ENCODE peak calls at places on chromosomes 2 and 18, in eight cellular contexts. C, T, G, W, V, A, O and Q are unnamed samples.

GRCh38 chr2:139165599-139165998 is 385.4 kb upstream of the NXPH2 start:
- DNase-seq in C (no peak), T (no peak), G (no peak), W (no peak), V (no peak), A (no peak), O (no peak), Q (no peak)

GRCh38 chr2:189082576-189082975 is 97.0 kb downstream of the COL5A2 start:
- DNase-seq in C (no peak), T (no peak), G (no peak), W (no peak), V (no peak), A (peak), O (no peak), Q (no peak)

GRCh38 chr2:40394597-40394996 is 57.3 kb downstream of the SLC8A1 start:
- DNase-seq in C (no peak), T (no peak), G (no peak), W (no peak), V (no peak), A (no peak), O (no peak), Q (no peak)

GRCh38 chr2:158232476-158232875 is 130.8 kb downstream of the UPP2 start:
- DNase-seq in C (no peak), T (no peak), G (no peak), W (no peak), V (no peak), A (no peak), O (no peak), Q (no peak)

GRCh38 chr2:164103271-164103670 is 367.5 kb upstream of the FIGN start:
- DNase-seq in C (no peak), T (no peak), G (no peak), W (no peak), V (no peak), A (no peak), O (no peak), Q (no peak)

GRCh38 chr2:56170536-56170935 is 13.3 kb upstream of the CCDC85A start:
- DNase-seq in C (no peak), T (no peak), G (no peak), W (no peak), V (no peak), A (peak), O (no peak), Q (no peak)

GRCh38 chr18:7618821-7619410 is 51.8 kb downstream of the PTPRM start:
- DNase-seq in C (no peak), T (no peak), G (no peak), W (no peak), V (no peak), A (no peak), O (no peak), Q (no peak)

GRCh38 chr2:45813003-45813601 is 161.6 kb downstream of the PRKCE start:
- DNase-seq in C (no peak), T (no peak), G (peak), W (no peak), V (no peak), A (peak), O (no peak), Q (no peak)

GRCh38 chr2:208643145-208643544 is 236.6 kb downstream of the PTH2R start:
- DNase-seq in C (no peak), T (no peak), G (no peak), W (no peak), V (no peak), A (no peak), O (no peak), Q (no peak)

GRCh38 chr2:187985923-187986322 is 305.8 kb upstream of the GULP1 start:
- DNase-seq in C (no peak), T (no peak), G (no peak), W (no peak), V (no peak), A (no peak), O (no peak), Q (no peak)

GRCh38 chr2:88129313-88129959 is 1.6 kb upstream of the FABP1 start:
- DNase-seq in C (no peak), T (no peak), G (no peak), W (no peak), V (no peak), A (no peak), O (no peak), Q (no peak)

GRCh38 chr18:13611058-13611615 is 115.2 kb downstream of the FAM210A start:
- DNase-seq in C (no peak), T (no peak), G (peak), W (peak), V (no peak), A (peak), O (no peak), Q (no peak)

GRCh38 chr18:49061906-49062831 is 111.4 kb upstream of the SMAD7 start:
- DNase-seq in C (no peak), T (no peak), G (no peak), W (no peak), V (no peak), A (no peak), O (no peak), Q (no peak)

GRCh38 chr2:145652992-145653545 is 1133.2 kb upstream of the ZEB2 start:
- DNase-seq in C (no peak), T (peak), G (no peak), W (no peak), V (no peak), A (peak), O (no peak), Q (peak)

GRCh38 chr2:197997083-197997541 is 192.7 kb downstream of the PLCL1 start:
- DNase-seq in C (no peak), T (no peak), G (no peak), W (no peak), V (no peak), A (no peak), O (peak), Q (no peak)

GRCh38 chr2:152820048-152820447 is 101.6 kb downstream of the ARL6IP6 start:
- DNase-seq in C (no peak), T (no peak), G (no peak), W (no peak), V (no peak), A (no peak), O (no peak), Q (no peak)

GRCh38 chr2:170503971-170504819 is 210.9 kb upstream of the SP5 start:
- DNase-seq in C (no peak), T (no peak), G (no peak), W (no peak), V (no peak), A (no peak), O (no peak), Q (no peak)

GRCh38 chr2:55105456-55105855 is 55.2 kb upstream of the RTN4 start:
- DNase-seq in C (no peak), T (no peak), G (no peak), W (no peak), V (no peak), A (no peak), O (no peak), Q (no peak)

GRCh38 chr2:117615106-117615505 is 199.4 kb upstream of the DDX18 start:
- DNase-seq in C (no peak), T (no peak), G (no peak), W (no peak), V (no peak), A (no peak), O (no peak), Q (no peak)

DNA sequence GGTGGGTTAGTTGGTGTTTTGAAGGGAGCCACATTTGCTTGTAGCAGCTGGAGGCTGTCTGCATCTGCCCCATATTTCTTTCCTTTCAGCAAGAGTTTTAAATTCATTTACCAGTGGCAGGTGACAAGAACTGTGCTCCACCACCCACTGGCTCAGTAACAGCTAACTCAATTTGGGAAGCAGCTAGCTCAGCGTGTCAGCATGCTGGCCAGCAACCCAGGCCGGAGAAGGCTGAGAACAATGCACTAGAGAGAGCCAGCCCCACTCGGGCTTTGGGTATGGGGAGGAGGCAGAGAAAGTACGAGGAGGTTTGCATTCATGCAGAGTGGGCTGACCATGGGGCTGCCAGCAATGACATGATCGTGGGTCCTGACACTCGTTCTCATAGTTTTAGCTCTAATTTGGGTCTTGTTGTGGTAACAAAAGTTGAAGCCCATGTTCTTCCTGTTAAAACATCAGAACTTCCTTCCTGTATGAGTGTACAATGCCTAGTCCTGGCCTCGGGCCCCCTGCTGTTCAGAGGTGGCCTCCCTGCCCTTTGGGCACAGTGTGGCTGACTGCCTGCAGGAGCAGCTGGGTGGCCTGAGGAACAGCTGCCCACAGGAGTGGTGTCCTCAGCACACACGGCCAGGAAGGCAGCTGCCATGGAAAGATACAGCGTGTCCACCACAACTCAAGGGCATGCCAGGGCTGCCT is 23.0 kb downstream of the CDC42EP3 start:
- DNase-seq in C (peak), T (no peak), G (peak), W (peak), V (no peak), A (no peak), O (no peak), Q (no peak)
- TF ChIP-seq CTCF in C (no peak), T (peak), G (peak), W (peak), V (peak), A (no peak), O (peak), Q (no peak)

GRCh38 chr2:96512341-96512740 is 7.2 kb upstream of the NEURL3 start:
- DNase-seq in C (no peak), T (no peak), G (no peak), W (no peak), V (no peak), A (no peak), O (no peak), Q (no peak)

GRCh38 chr2:96511851-96512250 is 6.7 kb upstream of the NEURL3 start:
- DNase-seq in C (no peak), T (no peak), G (no peak), W (no peak), V (no peak), A (no peak), O (no peak), Q (no peak)

GRCh38 chr2:96517079-96517478 is 11.9 kb upstream of the NEURL3 start:
- DNase-seq in C (no peak), T (no peak), G (no peak), W (no peak), V (no peak), A (no peak), O (no peak), Q (no peak)

GRCh38 chr2:96510931-96511595 is 5.9 kb upstream of the NEURL3 start:
- DNase-seq in C (no peak), T (no peak), G (no peak), W (no peak), V (no peak), A (no peak), O (no peak), Q (no peak)

DNA sequence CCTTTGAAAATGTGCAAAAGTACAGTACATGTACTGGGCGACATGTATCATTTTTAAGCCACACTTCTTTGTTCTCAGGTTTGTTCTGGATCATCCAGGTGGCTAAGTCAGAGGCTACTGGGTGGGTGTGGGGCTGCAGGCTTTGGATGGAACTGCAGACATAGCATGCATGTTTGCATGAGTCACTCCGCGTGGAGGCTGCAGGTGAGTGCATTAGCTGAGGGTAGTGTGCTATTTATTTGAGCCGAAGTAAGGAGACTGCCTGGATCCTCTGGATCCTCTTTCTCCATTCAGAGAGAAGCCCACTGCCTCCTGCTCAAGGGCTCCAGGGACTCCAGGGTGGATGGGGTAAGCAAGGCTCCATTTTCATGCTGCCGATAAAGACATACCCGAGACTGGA is 9.4 kb upstream of the NEURL3 start:
- DNase-seq in C (no peak), T (no peak), G (no peak), W (no peak), V (no peak), A (no peak), O (no peak), Q (no peak)
- TF ChIP-seq CTCF in C (no peak), T (no peak), G (no peak), W (no peak), V (no peak), A (no peak), O (no peak), Q (no peak)

DNA sequence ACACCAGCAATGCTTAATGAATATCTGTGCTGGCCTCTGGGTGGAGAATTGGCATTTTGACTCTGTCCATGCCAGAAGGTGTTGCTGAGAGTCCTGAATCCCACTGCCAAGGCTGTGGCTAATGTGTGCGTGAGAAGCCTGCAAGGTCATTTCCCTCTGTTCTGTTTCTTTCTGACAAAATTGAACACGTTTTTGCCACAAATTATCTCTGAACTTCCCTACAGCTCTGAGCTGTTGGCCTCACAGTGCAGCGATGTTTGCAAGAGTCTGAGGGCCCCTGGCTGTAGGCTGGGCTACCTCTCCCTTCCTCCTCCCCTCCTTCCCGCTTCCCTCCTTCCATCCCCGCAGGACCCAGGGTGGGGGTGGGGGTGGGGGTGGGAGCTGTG is 154.1 kb upstream of the HS6ST1 start:
- DNase-seq in C (no peak), T (no peak), G (no peak), W (no peak), V (no peak), A (peak), O (no peak), Q (no peak)
- TF ChIP-seq CTCF in C (no peak), T (no peak), G (no peak), W (no peak), V (no peak), A (no peak), O (peak), Q (no peak)

DNA sequence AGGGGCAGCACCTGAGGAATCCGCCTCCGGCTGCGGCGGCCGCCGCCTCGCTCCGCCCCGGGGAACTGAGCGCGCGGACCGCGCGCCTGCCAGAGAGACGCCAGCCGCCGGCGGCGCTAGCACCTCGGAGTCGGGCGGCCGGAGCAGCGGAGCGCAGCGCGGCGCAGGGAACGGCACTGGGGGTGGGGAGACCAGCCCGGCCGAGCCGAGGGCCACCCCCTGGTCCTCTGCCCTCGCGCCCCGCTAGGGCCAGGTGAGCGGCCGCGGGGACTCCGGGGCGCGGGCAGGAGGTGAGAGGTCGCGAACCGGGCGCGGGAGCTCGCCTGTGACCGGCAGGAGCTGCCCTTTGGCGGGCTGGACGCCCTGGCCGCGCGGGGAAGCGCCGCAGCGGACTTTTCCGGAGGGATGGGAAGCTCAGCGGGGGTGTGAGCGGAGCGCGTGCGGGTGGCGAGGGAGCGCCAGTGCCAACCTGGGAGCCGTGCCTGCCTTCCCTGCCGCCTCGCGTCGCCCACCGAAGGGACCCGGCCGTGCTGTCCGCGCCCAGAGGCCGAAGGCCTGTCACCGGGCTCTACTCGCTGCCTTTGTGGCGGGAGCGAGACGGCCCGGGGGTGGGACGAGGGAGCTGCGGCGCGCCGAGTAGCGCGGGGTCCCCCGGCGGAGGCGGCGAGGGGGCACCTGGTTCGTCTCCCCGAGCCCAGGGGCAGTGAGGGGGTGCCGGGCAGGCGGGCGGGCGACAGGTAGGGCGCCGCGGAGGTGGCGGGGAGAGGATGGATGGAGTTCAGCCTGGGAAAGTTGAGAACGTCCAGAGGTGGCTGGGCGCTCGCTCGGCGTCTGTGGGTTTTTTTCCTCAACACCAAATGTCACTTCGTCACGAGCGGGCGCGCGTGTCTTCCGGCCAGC is at the start of gene GREB1L:
- DNase-seq in C (peak), T (no peak), G (peak), W (no peak), V (no peak), A (peak), O (peak), Q (peak)
- TF ChIP-seq CTCF in C (peak), T (peak), G (peak), W (no peak), V (no peak), A (peak), O (no peak), Q (peak)

GRCh38 chr2:52976132-52976949 is 791.3 kb upstream of the CHAC2 start:
- DNase-seq in C (no peak), T (no peak), G (no peak), W (no peak), V (no peak), A (peak), O (peak), Q (no peak)
- TF ChIP-seq CTCF in C (no peak), T (no peak), G (peak), W (no peak), V (peak), A (peak), O (peak), Q (peak)

GRCh38 chr2:180358458-180358857 is 351.4 kb upstream of the CWC22 start:
- DNase-seq in C (no peak), T (no peak), G (no peak), W (no peak), V (no peak), A (no peak), O (no peak), Q (no peak)
- TF ChIP-seq CTCF in C (no peak), T (no peak), G (no peak), W (no peak), V (no peak), A (no peak), O (peak), Q (no peak)

DNA sequence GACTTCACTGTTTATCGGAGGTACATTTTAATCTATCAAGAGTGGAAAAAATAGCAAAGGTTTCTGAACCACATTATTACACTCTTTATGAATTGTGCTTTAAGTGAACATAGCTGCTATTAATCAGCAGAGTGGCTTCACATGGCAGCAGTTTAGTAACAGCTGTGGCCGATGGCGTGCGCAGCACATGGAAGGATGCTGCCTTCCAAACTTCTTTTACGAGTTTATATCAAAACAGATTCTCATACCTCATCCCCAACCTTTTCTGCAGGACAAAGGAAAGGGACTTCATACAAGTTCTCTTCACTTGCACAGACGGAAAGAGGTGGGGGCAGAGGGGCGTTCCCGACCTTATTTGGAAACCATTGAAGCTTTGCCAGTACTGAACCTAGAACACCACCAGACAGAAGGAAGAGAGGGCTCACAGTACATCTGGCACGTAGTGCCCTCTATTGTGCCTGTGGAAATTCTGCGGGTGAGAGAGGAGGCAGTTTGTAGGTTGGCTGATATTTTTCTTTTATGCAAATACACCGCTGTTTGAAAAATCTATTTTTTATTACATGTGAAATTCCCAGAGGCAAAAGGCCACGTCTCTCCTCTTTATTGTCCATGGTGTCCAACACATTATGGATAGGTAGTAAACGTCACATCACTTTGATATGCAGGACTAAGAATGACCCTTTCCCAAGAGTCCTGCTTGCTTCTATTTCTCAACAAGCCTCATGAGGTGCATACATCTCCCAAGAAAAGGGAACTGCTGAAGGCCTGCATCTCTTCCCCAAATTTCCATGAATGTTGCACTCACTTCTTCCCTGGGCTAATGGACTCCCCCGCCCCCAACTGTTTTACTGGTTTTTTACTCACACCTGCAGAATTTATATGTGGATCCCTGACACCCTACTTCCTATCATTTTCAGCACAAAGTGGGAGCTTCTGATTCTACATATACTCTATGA is 31.4 kb downstream of the COLEC12 start:
- DNase-seq in C (no peak), T (no peak), G (no peak), W (no peak), V (no peak), A (no peak), O (no peak), Q (no peak)
- TF ChIP-seq CTCF in C (no peak), T (no peak), G (no peak), W (no peak), V (no peak), A (no peak), O (no peak), Q (no peak)

GRCh38 chr2:219619235-219619634 is 8.2 kb upstream of the SLC4A3 start:
- DNase-seq in C (no peak), T (no peak), G (no peak), W (no peak), V (no peak), A (no peak), O (peak), Q (no peak)
- TF ChIP-seq CTCF in C (no peak), T (no peak), G (no peak), W (no peak), V (no peak), A (no peak), O (no peak), Q (no peak)

GRCh38 chr2:57497489-57498096 is 549.0 kb upstream of the VRK2 start:
- DNase-seq in C (peak), T (no peak), G (no peak), W (no peak), V (peak), A (peak), O (peak), Q (peak)
- TF ChIP-seq CTCF in C (peak), T (peak), G (peak), W (peak), V (peak), A (peak), O (peak), Q (peak)

GRCh38 chr2:48032765-48033164 is 126.5 kb upstream of the FBXO11 start:
- DNase-seq in C (no peak), T (no peak), G (no peak), W (no peak), V (no peak), A (no peak), O (no peak), Q (no peak)
- TF ChIP-seq CTCF in C (no peak), T (no peak), G (no peak), W (no peak), V (no peak), A (no peak), O (no peak), Q (no peak)